ENCODE peak calls at places on chromosome 2, in seven cellular contexts. U is psoas muscle, G is Peyer's patch, Z is DND-41, Y is sigmoid colon, S is cardiac muscle cell, K is A549. Q is an unnamed sample.
A peak's percentile ranks its signal among the peaks of the same experiment; 100 is the strongest.

GRCh38 chr2:10400568-10400977 is 47.6 kb downstream of the ODC1 start:
- DNase-seq in Z (no peak), K (no peak), U (no peak), G (no peak), Y (peak; percentile 79), S (no peak), Q (peak; percentile 75)

GRCh38 chr2:202815548-202816420 is 55.8 kb downstream of the ICA1L start:
- DNase-seq in G (no peak), K (no peak), Z (no peak), U (no peak), Y (no peak), S (peak; percentile 76), Q (no peak)

GRCh38 chr2:38432827-38433606 is 55.9 kb upstream of the ATL2 start:
- DNase-seq in S (no peak), K (no peak), Z (no peak), G (peak; percentile 86), U (no peak), Y (no peak), Q (no peak)

GRCh38 chr2:37350034-37350433 is 5.6 kb downstream of the QPCT start:
- DNase-seq in S (peak; percentile 20), G (peak; percentile 71), U (no peak), Z (no peak), Y (no peak), K (peak; percentile 52), Q (no peak)

GRCh38 chr2:112728029-112728362 is 7.2 kb downstream of the NT5DC4 start:
- DNase-seq in K (no peak), G (no peak), Y (no peak), U (no peak), S (no peak), Z (no peak), Q (no peak)

GRCh38 chr2:165434865-165435500 is 34.5 kb upstream of the CSRNP3 start:
- DNase-seq in S (no peak), Z (no peak), K (no peak), Y (no peak), G (no peak), U (no peak), Q (no peak)

GRCh38 chr2:174924061-174924693 is 81.0 kb downstream of the CHN1 start:
- DNase-seq in K (no peak), Y (no peak), U (no peak), S (no peak), Z (no peak), G (no peak), Q (no peak)

GRCh38 chr2:96977631-96978195 is 8.7 kb downstream of the FAM178B start:
- DNase-seq in S (peak; percentile 66), Z (no peak), K (peak; percentile 67), U (no peak), G (no peak), Y (no peak), Q (no peak)

GRCh38 chr2:88329815-88330603 is 122.5 kb downstream of the FOXI3 start:
- DNase-seq in G (no peak), Z (no peak), Y (no peak), K (peak; percentile 26), U (no peak), S (peak; percentile 2), Q (no peak)

GRCh38 chr2:7014201-7014640 is 97.0 kb downstream of the RNF144A start:
- DNase-seq in S (peak; percentile 51), Z (peak; percentile 43), G (peak; percentile 61), K (peak; percentile 40), U (no peak), Y (no peak), Q (no peak)

GRCh38 chr2:96772903-96773675 is 12.4 kb downstream of the CNNM4 start:
- DNase-seq in S (no peak), G (no peak), Z (no peak), U (no peak), Y (no peak), K (no peak), Q (no peak)

GRCh38 chr2:119826370-119826961 is 66.7 kb downstream of the PTPN4 start:
- DNase-seq in Y (no peak), S (peak; percentile 48), G (no peak), Z (peak; percentile 43), U (no peak), K (peak; percentile 52), Q (no peak)

GRCh38 chr2:207446653-207447052 is 83.1 kb upstream of the CREB1 start:
- DNase-seq in U (no peak), K (no peak), Z (no peak), G (no peak), Y (no peak), S (no peak), Q (no peak)

GRCh38 chr2:99205491-99205890 is 24.5 kb downstream of the MRPL30 start:
- DNase-seq in S (no peak), U (no peak), Z (no peak), K (peak; percentile 15), Y (no peak), G (no peak), Q (no peak)

GRCh38 chr2:199738723-199739412 is 112.1 kb downstream of the FTCDNL1 start:
- DNase-seq in G (no peak), S (peak; percentile 82), K (peak; percentile 57), Y (no peak), U (no peak), Z (no peak), Q (no peak)

GRCh38 chr2:127826047-127826446 is 15.1 kb upstream of the WDR33 start:
- DNase-seq in G (no peak), K (no peak), U (no peak), Y (no peak), Z (no peak), S (no peak), Q (no peak)

GRCh38 chr2:8457620-8458255 is 224.1 kb upstream of the ID2 start:
- DNase-seq in U (no peak), K (no peak), Z (no peak), G (peak; percentile 74), S (no peak), Y (peak; percentile 55), Q (no peak)

GRCh38 chr2:62724886-62725711 is 19.6 kb downstream of the EHBP1 start:
- DNase-seq in S (no peak), G (peak; percentile 50), K (peak; percentile 78), Z (peak; percentile 43), U (no peak), Y (peak; percentile 63), Q (peak; percentile 46)

GRCh38 chr2:212960336-212960735 is 191.1 kb downstream of the IKZF2 start:
- DNase-seq in Z (no peak), S (no peak), G (no peak), Y (no peak), K (no peak), U (no peak), Q (no peak)

GRCh38 chr2:164669291-164669690 is 48.0 kb upstream of the GRB14 start:
- DNase-seq in K (no peak), Z (no peak), Y (no peak), U (no peak), G (no peak), S (no peak), Q (no peak)

GRCh38 chr2:96485350-96485749 is 19.8 kb downstream of the NEURL3 start:
- DNase-seq in U (no peak), Z (peak; percentile 34), G (no peak), S (no peak), Y (no peak), K (no peak), Q (no peak)

GRCh38 chr2:197869501-197870111 is 65.2 kb downstream of the PLCL1 start:
- DNase-seq in Z (peak; percentile 32), S (peak; percentile 46), K (no peak), Y (no peak), U (no peak), G (no peak), Q (no peak)

DNA sequence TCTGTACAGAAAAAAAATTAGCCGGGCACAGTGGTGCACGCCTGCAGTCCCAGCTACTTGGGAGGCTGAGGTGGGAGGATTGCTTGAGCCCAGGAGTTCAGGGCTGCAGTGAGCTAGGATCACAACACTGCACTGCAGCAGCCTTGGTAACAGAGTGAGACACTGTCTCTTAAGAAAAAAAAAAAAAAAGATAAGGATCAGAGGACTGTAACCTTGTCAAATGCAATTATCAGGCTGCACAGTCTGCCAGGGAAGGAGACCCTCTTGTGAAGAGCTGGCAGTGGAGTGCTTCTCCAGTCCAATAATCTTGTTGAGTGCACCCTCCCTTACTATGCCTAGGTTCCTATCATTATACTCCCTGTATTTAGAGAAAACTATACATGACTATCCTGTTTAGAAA is 330.7 kb downstream of the PDE11A start:
- DNase-seq in Z (no peak), Y (no peak), G (no peak), K (no peak), U (no peak), S (no peak), Q (no peak)
- H3K27ac ChIP-seq in Z (no peak overlapping the region), Y (no peak overlapping the region), G (no peak overlapping the region), K (no peak overlapping the region), U (no peak overlapping the region), S (no peak overlapping the region), Q (no peak overlapping the region)

DNA sequence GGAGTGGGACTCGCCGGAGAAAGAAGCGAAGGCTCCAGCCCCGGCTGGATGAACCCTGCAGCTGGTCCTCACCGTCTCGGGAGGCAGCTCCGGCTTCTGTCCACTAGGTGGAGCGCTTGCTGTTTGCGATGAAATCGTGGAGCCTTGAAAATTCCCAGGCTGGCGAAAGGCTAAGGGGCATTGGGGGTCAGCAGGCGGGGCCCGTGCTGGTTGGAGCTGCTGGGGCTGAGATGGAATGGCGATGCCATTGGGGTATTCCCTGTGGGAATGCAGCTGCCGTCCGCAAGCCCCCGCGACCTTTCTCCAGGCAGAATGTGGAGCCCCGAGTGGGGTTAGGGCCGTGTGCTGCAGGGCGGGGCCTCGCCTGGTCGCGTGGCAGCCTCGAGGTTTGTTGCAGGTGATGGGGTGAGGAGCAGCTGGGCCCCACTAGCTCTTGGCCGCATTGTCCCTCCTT is 81.4 kb downstream of the RTP5 start:
- DNase-seq in U (peak; percentile 82), G (peak; percentile 88), Y (peak; percentile 80), K (peak; percentile 68), S (peak; percentile 74), Z (peak; percentile 69), Q (peak; percentile 81)
- H3K4me3 ChIP-seq in U (no peak overlapping the region), G (no peak overlapping the region), Y (no peak overlapping the region), K (no peak overlapping the region), S (no peak overlapping the region), Z (no peak overlapping the region), Q (peak overlapping the region; percentile 12)

GRCh38 chr2:15808221-15808574 is 132.2 kb upstream of the MYCN start:
- DNase-seq in G (no peak), Y (no peak), K (no peak), S (no peak), U (no peak), Z (no peak), Q (no peak)
- TF ChIP-seq CTCF in G (no peak), Y (no peak), K (no peak), S (no peak), U (no peak), Z (no peak), Q (no peak)

DNA sequence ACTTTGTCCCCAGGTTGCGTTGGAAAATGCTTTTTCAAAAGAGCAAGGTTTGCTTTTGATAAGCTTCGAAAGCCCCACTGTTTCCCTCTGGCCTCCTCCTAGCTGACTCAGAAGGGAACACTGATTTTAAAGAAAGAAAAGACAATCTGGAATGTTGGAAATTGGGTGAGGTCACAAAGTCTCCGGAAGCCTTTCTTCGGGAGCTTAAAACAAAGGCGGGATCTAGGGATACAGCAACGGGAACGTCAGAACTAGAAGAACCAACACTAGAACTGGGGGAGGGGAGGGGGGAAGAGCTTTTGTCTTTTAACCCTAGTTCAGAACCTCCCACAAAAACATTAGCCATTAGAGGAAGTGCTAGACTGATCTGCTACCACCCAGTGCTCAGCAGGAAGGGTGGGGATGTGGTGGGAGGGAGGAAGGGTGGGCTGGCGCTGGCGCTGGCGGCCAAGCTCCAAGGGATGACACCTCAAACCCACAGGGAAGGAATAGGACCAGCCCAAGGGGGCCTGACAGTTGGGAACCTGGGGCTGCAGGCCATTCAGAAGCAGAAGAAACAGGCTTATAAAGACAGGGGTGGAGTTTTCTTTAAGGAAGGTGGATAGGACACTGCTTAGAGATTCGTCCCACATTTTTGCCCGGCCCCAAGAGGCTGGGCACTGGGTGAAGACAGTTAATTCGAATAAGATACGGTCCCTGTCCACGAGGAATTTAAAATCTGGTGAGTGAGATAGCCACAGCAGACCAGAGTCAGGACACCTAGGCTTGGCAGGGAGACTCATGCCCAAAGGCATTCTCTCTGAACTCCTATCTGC is 1.7 kb downstream of the TMSB10 start:
- DNase-seq in G (peak; percentile 82), Y (peak; percentile 83), Z (peak; percentile 78), U (peak; percentile 77), K (peak; percentile 96), S (peak; percentile 94), Q (peak; percentile 83)
- H3K27ac ChIP-seq in G (peak overlapping the region; percentile 99), Y (peak overlapping the region; percentile 91), Z (peak overlapping the region; percentile 84), U (peak overlapping the region; percentile 80), K (peak overlapping the region; percentile 89), S (peak overlapping the region; percentile 18), Q (peak overlapping the region; percentile 95)